ENCODE peak calls at places on chromosomes 6 and 20, in ten cellular contexts. One of them, this sample, is unnamed.

GRCh38 chr20:62470003-62470402 is 5.8 kb downstream of the GATA5 start:
- DNase-seq in DMS79: no peak
- DNase-seq in NCI-H774: no peak
- DNase-seq in H9: no peak
- DNase-seq in stimulated activated CD4-positive, alpha-beta T cell treated with anti-CD3 and anti-CD28 coated beads, Interleukin-2, amount 100 ng/mL, for 48 hours: no peak
- DNase-seq in endodermal cell: no peak
- DNase-seq in transverse colon: no peak
- DNase-seq in Right ventricle myocardium inferior: no peak
- DNase-seq in small intestine: no peak
- DNase-seq in effector CD8-positive, alpha-beta T cell: no peak
- DNase-seq in this sample: no peak

GRCh38 chr6:105675715-105676397 is 273.0 kb upstream of the PREP start:
- DNase-seq in DMS79: peak; percentile 16
- DNase-seq in NCI-H774: peak; percentile 90
- DNase-seq in H9: no peak
- DNase-seq in stimulated activated CD4-positive, alpha-beta T cell treated with anti-CD3 and anti-CD28 coated beads, Interleukin-2, amount 100 ng/mL, for 48 hours: no peak
- DNase-seq in endodermal cell: no peak
- DNase-seq in transverse colon: no peak
- DNase-seq in Right ventricle myocardium inferior: no peak
- DNase-seq in small intestine: no peak
- DNase-seq in effector CD8-positive, alpha-beta T cell: no peak
- DNase-seq in this sample: peak; percentile 5

GRCh38 chr6:97312241-97312640 is 29.2 kb upstream of the MMS22L start:
- DNase-seq in DMS79: no peak
- DNase-seq in NCI-H774: no peak
- DNase-seq in H9: no peak
- DNase-seq in stimulated activated CD4-positive, alpha-beta T cell treated with anti-CD3 and anti-CD28 coated beads, Interleukin-2, amount 100 ng/mL, for 48 hours: no peak
- DNase-seq in endodermal cell: no peak
- DNase-seq in transverse colon: no peak
- DNase-seq in Right ventricle myocardium inferior: no peak
- DNase-seq in small intestine: no peak
- DNase-seq in effector CD8-positive, alpha-beta T cell: no peak
- DNase-seq in this sample: no peak

GRCh38 chr6:30544666-30545272 is 11.5 kb downstream of the GNL1 start:
- DNase-seq in DMS79: no peak
- DNase-seq in NCI-H774: peak; percentile 15
- DNase-seq in H9: no peak
- DNase-seq in stimulated activated CD4-positive, alpha-beta T cell treated with anti-CD3 and anti-CD28 coated beads, Interleukin-2, amount 100 ng/mL, for 48 hours: no peak
- DNase-seq in endodermal cell: peak; percentile 42
- DNase-seq in transverse colon: no peak
- DNase-seq in Right ventricle myocardium inferior: no peak
- DNase-seq in small intestine: peak; percentile 58
- DNase-seq in effector CD8-positive, alpha-beta T cell: no peak
- DNase-seq in this sample: peak; percentile 32

GRCh38 chr6:33428219-33428890 is 8.5 kb downstream of the SYNGAP1 start:
- DNase-seq in DMS79: no peak
- DNase-seq in NCI-H774: no peak
- DNase-seq in H9: peak; percentile 40
- DNase-seq in stimulated activated CD4-positive, alpha-beta T cell treated with anti-CD3 and anti-CD28 coated beads, Interleukin-2, amount 100 ng/mL, for 48 hours: no peak
- DNase-seq in endodermal cell: peak; percentile 79
- DNase-seq in transverse colon: peak; percentile 37
- DNase-seq in Right ventricle myocardium inferior: peak; percentile 55
- DNase-seq in small intestine: peak; percentile 54
- DNase-seq in effector CD8-positive, alpha-beta T cell: no peak
- DNase-seq in this sample: no peak

GRCh38 chr6:111503660-111504059 is 20.6 kb upstream of the REV3L start:
- DNase-seq in DMS79: no peak
- DNase-seq in NCI-H774: peak; percentile 24
- DNase-seq in H9: no peak
- DNase-seq in stimulated activated CD4-positive, alpha-beta T cell treated with anti-CD3 and anti-CD28 coated beads, Interleukin-2, amount 100 ng/mL, for 48 hours: no peak
- DNase-seq in endodermal cell: no peak
- DNase-seq in transverse colon: no peak
- DNase-seq in Right ventricle myocardium inferior: no peak
- DNase-seq in small intestine: no peak
- DNase-seq in effector CD8-positive, alpha-beta T cell: no peak
- DNase-seq in this sample: no peak

GRCh38 chr6:108578595-108579038 is 17.9 kb downstream of the FOXO3 start:
- DNase-seq in DMS79: no peak
- DNase-seq in NCI-H774: no peak
- DNase-seq in H9: no peak
- DNase-seq in stimulated activated CD4-positive, alpha-beta T cell treated with anti-CD3 and anti-CD28 coated beads, Interleukin-2, amount 100 ng/mL, for 48 hours: no peak
- DNase-seq in endodermal cell: no peak
- DNase-seq in transverse colon: no peak
- DNase-seq in Right ventricle myocardium inferior: no peak
- DNase-seq in small intestine: no peak
- DNase-seq in effector CD8-positive, alpha-beta T cell: no peak
- DNase-seq in this sample: no peak

GRCh38 chr20:16707674-16708073 is 22.2 kb upstream of the SNRPB2 start:
- DNase-seq in DMS79: no peak
- DNase-seq in NCI-H774: no peak
- DNase-seq in H9: no peak
- DNase-seq in stimulated activated CD4-positive, alpha-beta T cell treated with anti-CD3 and anti-CD28 coated beads, Interleukin-2, amount 100 ng/mL, for 48 hours: no peak
- DNase-seq in endodermal cell: no peak
- DNase-seq in transverse colon: no peak
- DNase-seq in Right ventricle myocardium inferior: no peak
- DNase-seq in small intestine: no peak
- DNase-seq in effector CD8-positive, alpha-beta T cell: no peak
- DNase-seq in this sample: no peak

GRCh38 chr20:35093245-35093884 is 758 bp upstream of the TRPC4AP start:
- DNase-seq in DMS79: no peak
- DNase-seq in NCI-H774: no peak
- DNase-seq in H9: no peak
- DNase-seq in stimulated activated CD4-positive, alpha-beta T cell treated with anti-CD3 and anti-CD28 coated beads, Interleukin-2, amount 100 ng/mL, for 48 hours: peak; percentile 16
- DNase-seq in endodermal cell: no peak
- DNase-seq in transverse colon: no peak
- DNase-seq in Right ventricle myocardium inferior: no peak
- DNase-seq in small intestine: no peak
- DNase-seq in effector CD8-positive, alpha-beta T cell: no peak
- DNase-seq in this sample: no peak

GRCh38 chr6:126600258-126600916 is 260.5 kb downstream of the CENPW start:
- DNase-seq in DMS79: no peak
- DNase-seq in NCI-H774: no peak
- DNase-seq in H9: no peak
- DNase-seq in stimulated activated CD4-positive, alpha-beta T cell treated with anti-CD3 and anti-CD28 coated beads, Interleukin-2, amount 100 ng/mL, for 48 hours: no peak
- DNase-seq in endodermal cell: no peak
- DNase-seq in transverse colon: no peak
- DNase-seq in Right ventricle myocardium inferior: no peak
- DNase-seq in small intestine: no peak
- DNase-seq in effector CD8-positive, alpha-beta T cell: no peak
- DNase-seq in this sample: no peak

GRCh38 chr6:20704325-20704724 is 170.1 kb downstream of the CDKAL1 start:
- DNase-seq in DMS79: no peak
- DNase-seq in NCI-H774: no peak
- DNase-seq in H9: no peak
- DNase-seq in stimulated activated CD4-positive, alpha-beta T cell treated with anti-CD3 and anti-CD28 coated beads, Interleukin-2, amount 100 ng/mL, for 48 hours: no peak
- DNase-seq in endodermal cell: no peak
- DNase-seq in transverse colon: no peak
- DNase-seq in Right ventricle myocardium inferior: no peak
- DNase-seq in small intestine: no peak
- DNase-seq in effector CD8-positive, alpha-beta T cell: no peak
- DNase-seq in this sample: no peak

GRCh38 chr6:15709665-15710269 is 46.9 kb upstream of the DTNBP1 start:
- DNase-seq in DMS79: no peak
- DNase-seq in NCI-H774: no peak
- DNase-seq in H9: no peak
- DNase-seq in stimulated activated CD4-positive, alpha-beta T cell treated with anti-CD3 and anti-CD28 coated beads, Interleukin-2, amount 100 ng/mL, for 48 hours: no peak
- DNase-seq in endodermal cell: no peak
- DNase-seq in transverse colon: no peak
- DNase-seq in Right ventricle myocardium inferior: no peak
- DNase-seq in small intestine: no peak
- DNase-seq in effector CD8-positive, alpha-beta T cell: no peak
- DNase-seq in this sample: no peak

GRCh38 chr6:111462770-111463391 is 20.1 kb downstream of the REV3L start:
- DNase-seq in DMS79: no peak
- DNase-seq in NCI-H774: no peak
- DNase-seq in H9: no peak
- DNase-seq in stimulated activated CD4-positive, alpha-beta T cell treated with anti-CD3 and anti-CD28 coated beads, Interleukin-2, amount 100 ng/mL, for 48 hours: no peak
- DNase-seq in endodermal cell: no peak
- DNase-seq in transverse colon: no peak
- DNase-seq in Right ventricle myocardium inferior: no peak
- DNase-seq in small intestine: peak; percentile 84
- DNase-seq in effector CD8-positive, alpha-beta T cell: no peak
- DNase-seq in this sample: no peak

GRCh38 chr6:40996591-40997247 is 42.3 kb downstream of the UNC5CL start:
- DNase-seq in DMS79: no peak
- DNase-seq in NCI-H774: no peak
- DNase-seq in H9: peak; percentile 55
- DNase-seq in stimulated activated CD4-positive, alpha-beta T cell treated with anti-CD3 and anti-CD28 coated beads, Interleukin-2, amount 100 ng/mL, for 48 hours: no peak
- DNase-seq in endodermal cell: peak; percentile 80
- DNase-seq in transverse colon: peak; percentile 8
- DNase-seq in Right ventricle myocardium inferior: no peak
- DNase-seq in small intestine: peak; percentile 21
- DNase-seq in effector CD8-positive, alpha-beta T cell: no peak
- DNase-seq in this sample: no peak

GRCh38 chr6:41073968-41074691 is 1.4 kb downstream of the NFYA start:
- DNase-seq in DMS79: no peak
- DNase-seq in NCI-H774: no peak
- DNase-seq in H9: no peak
- DNase-seq in stimulated activated CD4-positive, alpha-beta T cell treated with anti-CD3 and anti-CD28 coated beads, Interleukin-2, amount 100 ng/mL, for 48 hours: no peak
- DNase-seq in endodermal cell: no peak
- DNase-seq in transverse colon: no peak
- DNase-seq in Right ventricle myocardium inferior: no peak
- DNase-seq in small intestine: peak; percentile 64
- DNase-seq in effector CD8-positive, alpha-beta T cell: no peak
- DNase-seq in this sample: no peak

GRCh38 chr6:73774311-73774766 is 78.3 kb downstream of the CD109 start:
- DNase-seq in DMS79: no peak
- DNase-seq in NCI-H774: no peak
- DNase-seq in H9: no peak
- DNase-seq in stimulated activated CD4-positive, alpha-beta T cell treated with anti-CD3 and anti-CD28 coated beads, Interleukin-2, amount 100 ng/mL, for 48 hours: no peak
- DNase-seq in endodermal cell: no peak
- DNase-seq in transverse colon: peak; percentile 9
- DNase-seq in Right ventricle myocardium inferior: peak; percentile 46
- DNase-seq in small intestine: no peak
- DNase-seq in effector CD8-positive, alpha-beta T cell: no peak
- DNase-seq in this sample: no peak

GRCh38 chr6:151765444-151765886 is 42.0 kb upstream of the ESR1 start:
- DNase-seq in DMS79: peak; percentile 10
- DNase-seq in NCI-H774: peak; percentile 56
- DNase-seq in H9: no peak
- DNase-seq in stimulated activated CD4-positive, alpha-beta T cell treated with anti-CD3 and anti-CD28 coated beads, Interleukin-2, amount 100 ng/mL, for 48 hours: peak; percentile 31
- DNase-seq in endodermal cell: peak; percentile 79
- DNase-seq in transverse colon: peak; percentile 23
- DNase-seq in Right ventricle myocardium inferior: no peak
- DNase-seq in small intestine: peak; percentile 57
- DNase-seq in effector CD8-positive, alpha-beta T cell: no peak
- DNase-seq in this sample: peak; percentile 25

GRCh38 chr6:148509789-148510581 is 167.3 kb downstream of the SASH1 start:
- DNase-seq in DMS79: peak; percentile 8
- DNase-seq in NCI-H774: peak; percentile 5
- DNase-seq in H9: no peak
- DNase-seq in stimulated activated CD4-positive, alpha-beta T cell treated with anti-CD3 and anti-CD28 coated beads, Interleukin-2, amount 100 ng/mL, for 48 hours: no peak
- DNase-seq in endodermal cell: no peak
- DNase-seq in transverse colon: peak; percentile 59
- DNase-seq in Right ventricle myocardium inferior: peak; percentile 80
- DNase-seq in small intestine: no peak
- DNase-seq in effector CD8-positive, alpha-beta T cell: no peak
- DNase-seq in this sample: no peak

GRCh38 chr20:17442588-17442987 is 88.6 kb downstream of the BFSP1 start:
- DNase-seq in DMS79: no peak
- DNase-seq in NCI-H774: no peak
- DNase-seq in H9: peak; percentile 49
- DNase-seq in stimulated activated CD4-positive, alpha-beta T cell treated with anti-CD3 and anti-CD28 coated beads, Interleukin-2, amount 100 ng/mL, for 48 hours: no peak
- DNase-seq in endodermal cell: peak; percentile 82
- DNase-seq in transverse colon: no peak
- DNase-seq in Right ventricle myocardium inferior: no peak
- DNase-seq in small intestine: no peak
- DNase-seq in effector CD8-positive, alpha-beta T cell: no peak
- DNase-seq in this sample: no peak

GRCh38 chr20:45967551-45968080 is 4.4 kb downstream of the ZNF335 start:
- DNase-seq in DMS79: no peak
- DNase-seq in NCI-H774: no peak
- DNase-seq in H9: peak; percentile 16
- DNase-seq in stimulated activated CD4-positive, alpha-beta T cell treated with anti-CD3 and anti-CD28 coated beads, Interleukin-2, amount 100 ng/mL, for 48 hours: no peak
- DNase-seq in endodermal cell: peak; percentile 24
- DNase-seq in transverse colon: no peak
- DNase-seq in Right ventricle myocardium inferior: no peak
- DNase-seq in small intestine: no peak
- DNase-seq in effector CD8-positive, alpha-beta T cell: no peak
- DNase-seq in this sample: no peak

GRCh38 chr6:18492957-18493356 is 105.8 kb downstream of the RNF144B start:
- DNase-seq in DMS79: no peak
- DNase-seq in NCI-H774: no peak
- DNase-seq in H9: no peak
- DNase-seq in stimulated activated CD4-positive, alpha-beta T cell treated with anti-CD3 and anti-CD28 coated beads, Interleukin-2, amount 100 ng/mL, for 48 hours: no peak
- DNase-seq in endodermal cell: no peak
- DNase-seq in transverse colon: no peak
- DNase-seq in Right ventricle myocardium inferior: no peak
- DNase-seq in small intestine: no peak
- DNase-seq in effector CD8-positive, alpha-beta T cell: no peak
- DNase-seq in this sample: no peak

GRCh38 chr6:83182114-83182513 is 11.0 kb downstream of the PGM3 start:
- DNase-seq in DMS79: no peak
- DNase-seq in NCI-H774: no peak
- DNase-seq in H9: no peak
- DNase-seq in stimulated activated CD4-positive, alpha-beta T cell treated with anti-CD3 and anti-CD28 coated beads, Interleukin-2, amount 100 ng/mL, for 48 hours: no peak
- DNase-seq in endodermal cell: no peak
- DNase-seq in transverse colon: no peak
- DNase-seq in Right ventricle myocardium inferior: no peak
- DNase-seq in small intestine: no peak
- DNase-seq in effector CD8-positive, alpha-beta T cell: no peak
- DNase-seq in this sample: no peak

GRCh38 chr6:64034840-64035656 is 399.4 kb downstream of the PHF3 start:
- DNase-seq in DMS79: no peak
- DNase-seq in NCI-H774: no peak
- DNase-seq in H9: no peak
- DNase-seq in stimulated activated CD4-positive, alpha-beta T cell treated with anti-CD3 and anti-CD28 coated beads, Interleukin-2, amount 100 ng/mL, for 48 hours: no peak
- DNase-seq in endodermal cell: no peak
- DNase-seq in transverse colon: no peak
- DNase-seq in Right ventricle myocardium inferior: no peak
- DNase-seq in small intestine: no peak
- DNase-seq in effector CD8-positive, alpha-beta T cell: no peak
- DNase-seq in this sample: no peak

GRCh38 chr20:45822863-45823262 is 4.2 kb downstream of the TNNC2 start:
- DNase-seq in DMS79: peak; percentile 20
- DNase-seq in NCI-H774: no peak
- DNase-seq in H9: no peak
- DNase-seq in stimulated activated CD4-positive, alpha-beta T cell treated with anti-CD3 and anti-CD28 coated beads, Interleukin-2, amount 100 ng/mL, for 48 hours: no peak
- DNase-seq in endodermal cell: no peak
- DNase-seq in transverse colon: peak; percentile 64
- DNase-seq in Right ventricle myocardium inferior: peak; percentile 73
- DNase-seq in small intestine: peak; percentile 54
- DNase-seq in effector CD8-positive, alpha-beta T cell: no peak
- DNase-seq in this sample: no peak

GRCh38 chr6:31723245-31723979 is at the start of gene MPIG6B:
- DNase-seq in DMS79: no peak
- DNase-seq in NCI-H774: no peak
- DNase-seq in H9: no peak
- DNase-seq in stimulated activated CD4-positive, alpha-beta T cell treated with anti-CD3 and anti-CD28 coated beads, Interleukin-2, amount 100 ng/mL, for 48 hours: no peak
- DNase-seq in endodermal cell: peak; percentile 52
- DNase-seq in transverse colon: no peak
- DNase-seq in Right ventricle myocardium inferior: peak; percentile 49
- DNase-seq in small intestine: no peak
- DNase-seq in effector CD8-positive, alpha-beta T cell: no peak
- DNase-seq in this sample: no peak

GRCh38 chr6:118544105-118544504 is 4.0 kb upstream of the PLN start:
- DNase-seq in DMS79: no peak
- DNase-seq in NCI-H774: no peak
- DNase-seq in H9: no peak
- DNase-seq in stimulated activated CD4-positive, alpha-beta T cell treated with anti-CD3 and anti-CD28 coated beads, Interleukin-2, amount 100 ng/mL, for 48 hours: no peak
- DNase-seq in endodermal cell: no peak
- DNase-seq in transverse colon: no peak
- DNase-seq in Right ventricle myocardium inferior: no peak
- DNase-seq in small intestine: no peak
- DNase-seq in effector CD8-positive, alpha-beta T cell: no peak
- DNase-seq in this sample: no peak

GRCh38 chr6:33828764-33829731 is 25.2 kb upstream of the MLN start:
- DNase-seq in DMS79: no peak
- DNase-seq in NCI-H774: no peak
- DNase-seq in H9: no peak
- DNase-seq in stimulated activated CD4-positive, alpha-beta T cell treated with anti-CD3 and anti-CD28 coated beads, Interleukin-2, amount 100 ng/mL, for 48 hours: no peak
- DNase-seq in endodermal cell: peak; percentile 90
- DNase-seq in transverse colon: no peak
- DNase-seq in Right ventricle myocardium inferior: no peak
- DNase-seq in small intestine: no peak
- DNase-seq in effector CD8-positive, alpha-beta T cell: no peak
- DNase-seq in this sample: no peak

GRCh38 chr6:44148306-44148705 is 10.3 kb upstream of the CAPN11 start:
- DNase-seq in DMS79: no peak
- DNase-seq in NCI-H774: no peak
- DNase-seq in H9: no peak
- DNase-seq in stimulated activated CD4-positive, alpha-beta T cell treated with anti-CD3 and anti-CD28 coated beads, Interleukin-2, amount 100 ng/mL, for 48 hours: no peak
- DNase-seq in endodermal cell: no peak
- DNase-seq in transverse colon: no peak
- DNase-seq in Right ventricle myocardium inferior: no peak
- DNase-seq in small intestine: no peak
- DNase-seq in effector CD8-positive, alpha-beta T cell: no peak
- DNase-seq in this sample: no peak

This sample was measured in GM12891.